ENCODE peak calls at places on chromosomes 7 and 10, in six cellular contexts. D is stimulated activated CD4-positive, alpha-beta T cell treated with anti-CD3 and anti-CD28 coated beads, Interleukin-1b, Interleukin-23, amount 100 ng/mL, for 1 hour; H is heart right ventricle; A is NCI-H1092 treated with DMSO at 0.1 percent for 48 hours; V is activated naive CD8-positive, alpha-beta T cell treated with anti-CD3 and anti-CD28 coated beads, Interleukin-2, amount 50 U/mL, for 16 hours; Y is HuH-7.5. N is an unnamed sample.
A peak's percentile ranks its signal among the peaks of the same experiment; 100 is the strongest.

GRCh38 chr7:106332186-106332585 is 47.4 kb upstream of the NAMPT start:
- DNase-seq in A (no peak), V (no peak), D (no peak), Y (no peak), H (no peak), N (no peak)

GRCh38 chr7:47479821-47480575 is 101.9 kb downstream of the TNS3 start:
- DNase-seq in V (no peak), H (no peak), A (no peak), Y (no peak), D (no peak), N (no peak)

GRCh38 chr7:150896562-150897209 is 44.4 kb downstream of the AOC1 start:
- DNase-seq in V (no peak), Y (no peak), H (no peak), D (no peak), A (no peak), N (no peak)

GRCh38 chr7:153103219-153103618 is 343.7 kb downstream of the ACTR3B start:
- DNase-seq in V (no peak), Y (no peak), D (no peak), H (no peak), A (no peak), N (no peak)

GRCh38 chr10:53269482-53269881 is 496.9 kb upstream of the MBL2 start:
- DNase-seq in D (no peak), A (no peak), H (no peak), V (no peak), Y (no peak), N (no peak)

GRCh38 chr7:100791881-100792666 is 35.2 kb downstream of the EPHB4 start:
- DNase-seq in H (no peak), A (no peak), Y (no peak), D (no peak), V (no peak), N (no peak)

GRCh38 chr10:97000487-97001182 is 168.5 kb downstream of the LCOR start:
- DNase-seq in A (no peak), V (no peak), D (no peak), H (no peak), Y (no peak), N (no peak)

GRCh38 chr10:63416376-63416775 is 49.4 kb downstream of the JMJD1C start:
- DNase-seq in V (no peak), D (no peak), Y (no peak), A (no peak), H (no peak), N (no peak)

GRCh38 chr10:21014141-21014540 is 117.0 kb upstream of the NEBL start:
- DNase-seq in A (no peak), V (no peak), D (no peak), Y (no peak), H (no peak), N (no peak)

GRCh38 chr10:6786579-6787031 is 206.5 kb upstream of the PRKCQ start:
- DNase-seq in Y (no peak), V (no peak), D (no peak), H (no peak), A (no peak), N (no peak)

GRCh38 chr7:105001652-105002184 is 12.3 kb upstream of the KMT2E start:
- DNase-seq in V (no peak), Y (no peak), A (no peak), D (no peak), H (no peak), N (no peak)

GRCh38 chr7:87475359-87476178 is at the start of gene ABCB4:
- DNase-seq in V (no peak), A (peak; percentile 5), D (no peak), Y (no peak), H (peak; percentile 27), N (no peak)

GRCh38 chr7:143375298-143376034 is 5.7 kb upstream of the ZYX start:
- DNase-seq in D (no peak), V (no peak), H (no peak), A (no peak), Y (no peak), N (no peak)

GRCh38 chr7:102073931-102074880 is 212.5 kb upstream of the SH2B2 start:
- DNase-seq in H (no peak), A (no peak), Y (no peak), V (no peak), D (no peak), N (no peak)

GRCh38 chr10:129939416-129940275 is 24.4 kb downstream of the EBF3 start:
- DNase-seq in H (no peak), Y (no peak), V (no peak), D (no peak), A (no peak), N (no peak)

GRCh38 chr10:785539-786214 is 96.2 kb upstream of the DIP2C start:
- DNase-seq in H (no peak), V (no peak), A (no peak), D (no peak), Y (no peak), N (no peak)

GRCh38 chr10:117260094-117260493 is 19.2 kb downstream of the SLC18A2 start:
- DNase-seq in A (no peak), H (no peak), D (no peak), Y (no peak), V (no peak), N (no peak)

GRCh38 chr10:80137926-80138325 is 5.4 kb downstream of the PLAC9 start:
- DNase-seq in D (no peak), Y (no peak), A (no peak), H (no peak), V (no peak), N (no peak)

GRCh38 chr10:79285315-79286185 is 61.7 kb upstream of the PPIF start:
- DNase-seq in H (no peak), Y (no peak), A (no peak), D (no peak), V (no peak), N (no peak)

GRCh38 chr10:61125560-61126250 is 181.7 kb upstream of the RHOBTB1 start:
- DNase-seq in V (no peak), H (no peak), Y (no peak), A (no peak), D (no peak), N (no peak)

GRCh38 chr10:128766915-128767314 is 640.7 kb upstream of the MKI67 start:
- DNase-seq in A (no peak), Y (no peak), V (no peak), D (no peak), H (no peak), N (no peak)

GRCh38 chr7:30543815-30544525 is 39.3 kb upstream of the GGCT start:
- DNase-seq in H (no peak), V (no peak), Y (no peak), A (no peak), D (no peak), N (no peak)

GRCh38 chr10:122078326-122078725 is 89.4 kb downstream of the TACC2 start:
- DNase-seq in H (no peak), V (no peak), D (no peak), Y (no peak), A (no peak), N (no peak)

GRCh38 chr7:94394399-94395140 is at the start of gene COL1A2:
- DNase-seq in V (no peak), D (no peak), H (peak; percentile 80), Y (no peak), A (no peak), N (peak; percentile 6)

GRCh38 chr10:125159486-125159931 is 854 bp downstream of the CTBP2 start:
- DNase-seq in Y (peak; percentile 50), H (peak; percentile 52), V (no peak), D (no peak), A (no peak), N (no peak)

GRCh38 chr10:63103971-63104409 is 29.1 kb upstream of the NRBF2 start:
- DNase-seq in D (no peak), Y (no peak), A (no peak), V (no peak), H (no peak), N (no peak)

GRCh38 chr10:71868192-71868697 is 17.2 kb upstream of the PSAP start:
- DNase-seq in H (no peak), A (no peak), V (no peak), Y (no peak), D (no peak), N (no peak)